ENCODE peak calls at places on chromosomes 11 and 22, in four cellular contexts. H is IMR-90; J is CD4-positive, alpha-beta memory T cell; T is GM12865. U is an unnamed sample.

GRCh38 chr11:125082611-125083311 is 19.7 kb downstream of the SLC37A2 start:
- DNase-seq in H (peak), J (no peak), T (no peak), U (peak)

GRCh38 chr11:96333076-96333744 is 9.8 kb downstream of the MAML2 start:
- DNase-seq in H (no peak), J (no peak), T (no peak), U (no peak)

GRCh38 chr11:69001301-69002081 is 11.6 kb downstream of the MRGPRF start:
- DNase-seq in H (no peak), J (no peak), T (no peak), U (no peak)

GRCh38 chr11:27934830-27935145 is 173.2 kb downstream of the KIF18A start:
- DNase-seq in H (peak), J (no peak), T (no peak), U (peak)

GRCh38 chr22:23133922-23134321 is 7.9 kb downstream of the RSPH14 start:
- DNase-seq in H (no peak), J (no peak), T (no peak), U (no peak)

GRCh38 chr11:1751999-1752906 is 1.9 kb upstream of the IFITM10 start:
- DNase-seq in H (no peak), J (no peak), T (no peak), U (no peak)

GRCh38 chr11:46666516-46666915 is 33.9 kb downstream of the ARHGAP1 start:
- DNase-seq in H (no peak), J (no peak), T (no peak), U (no peak)

GRCh38 chr22:35334010-35334409 is 34.3 kb downstream of the TOM1 start:
- DNase-seq in H (no peak), J (no peak), T (no peak), U (no peak)

GRCh38 chr22:21009638-21010425 is 5.1 kb upstream of the P2RX6 start:
- DNase-seq in H (peak), J (peak), T (peak), U (peak)

GRCh38 chr11:61551630-61552029 is 29.2 kb downstream of the SYT7 start:
- DNase-seq in H (peak), J (no peak), T (no peak), U (no peak)

GRCh38 chr11:99069831-99070444 is 49.2 kb downstream of the CNTN5 start:
- DNase-seq in H (no peak), J (no peak), T (peak), U (peak)

GRCh38 chr11:73520358-73521061 is 77.4 kb downstream of the FAM168A start:
- DNase-seq in H (peak), J (no peak), T (peak), U (peak)

GRCh38 chr11:126391970-126392637 is 36.6 kb downstream of the ST3GAL4 start:
- DNase-seq in H (no peak), J (no peak), T (peak), U (no peak)

GRCh38 chr11:57885298-57886035 is 123.9 kb downstream of the CTNND1 start:
- DNase-seq in H (peak), J (no peak), T (peak), U (no peak)

GRCh38 chr22:21951931-21952465 is 650 bp downstream of the PPM1F start:
- DNase-seq in H (peak), J (no peak), T (peak), U (no peak)

GRCh38 chr11:123562166-123562565 is 92.3 kb downstream of the SCN3B start:
- DNase-seq in H (no peak), J (no peak), T (no peak), U (no peak)

GRCh38 chr22:49391436-49391835 is 436.2 kb downstream of the BRD1 start:
- DNase-seq in H (no peak), J (no peak), T (no peak), U (no peak)

GRCh38 chr11:78419327-78419726 is 1.7 kb upstream of the GAB2 start:
- DNase-seq in H (peak), J (no peak), T (no peak), U (peak)

GRCh38 chr11:75762885-75763284 is 5.7 kb upstream of the DGAT2 start:
- DNase-seq in H (peak), J (no peak), T (no peak), U (peak)

GRCh38 chr11:106420048-106420665 is 342.7 kb downstream of the AASDHPPT start:
- DNase-seq in H (no peak), J (no peak), T (no peak), U (no peak)

GRCh38 chr22:46611189-46611588 is 9.0 kb upstream of the GRAMD4 start:
- DNase-seq in H (no peak), J (no peak), T (no peak), U (no peak)

GRCh38 chr22:46214149-46214548 is 35.9 kb downstream of the CDPF1 start:
- DNase-seq in H (no peak), J (no peak), T (no peak), U (no peak)

GRCh38 chr11:85132839-85133238 is 494.3 kb downstream of the DLG2 start:
- DNase-seq in H (peak), J (no peak), T (no peak), U (no peak)

GRCh38 chr22:46480396-46480795 is 57.0 kb downstream of the CELSR1 start:
- DNase-seq in H (no peak), J (no peak), T (no peak), U (no peak)

GRCh38 chr11:34149274-34149673 is 43.8 kb downstream of the NAT10 start:
- DNase-seq in H (no peak), J (no peak), T (no peak), U (no peak)

GRCh38 chr11:57217053-57217452 is 20.0 kb downstream of the APLNR start:
- DNase-seq in H (no peak), J (no peak), T (no peak), U (no peak)

GRCh38 chr11:130471731-130472433 is 23.4 kb downstream of the ADAMTS15 start:
- DNase-seq in H (no peak), J (no peak), T (no peak), U (no peak)

GRCh38 chr22:46596819-46597218 is 23.4 kb upstream of the GRAMD4 start:
- DNase-seq in H (no peak), J (no peak), T (no peak), U (no peak)

GRCh38 chr11:100890779-100891178 is 203.7 kb downstream of the ARHGAP42 start:
- DNase-seq in H (peak), J (no peak), T (no peak), U (peak)

GRCh38 chr11:15192007-15192556 is 77.4 kb downstream of the INSC start:
- DNase-seq in H (no peak), J (no peak), T (no peak), U (no peak)
- H3K4me3 ChIP-seq in H (no peak), J (no peak), T (no peak), U (no peak)

GRCh38 chr11:6606471-6607189 is 3.1 kb downstream of the ILK start:
- DNase-seq in H (peak), J (peak), T (peak), U (peak)
- H3K4me3 ChIP-seq in H (peak), J (no peak), T (peak), U (peak)

DNA sequence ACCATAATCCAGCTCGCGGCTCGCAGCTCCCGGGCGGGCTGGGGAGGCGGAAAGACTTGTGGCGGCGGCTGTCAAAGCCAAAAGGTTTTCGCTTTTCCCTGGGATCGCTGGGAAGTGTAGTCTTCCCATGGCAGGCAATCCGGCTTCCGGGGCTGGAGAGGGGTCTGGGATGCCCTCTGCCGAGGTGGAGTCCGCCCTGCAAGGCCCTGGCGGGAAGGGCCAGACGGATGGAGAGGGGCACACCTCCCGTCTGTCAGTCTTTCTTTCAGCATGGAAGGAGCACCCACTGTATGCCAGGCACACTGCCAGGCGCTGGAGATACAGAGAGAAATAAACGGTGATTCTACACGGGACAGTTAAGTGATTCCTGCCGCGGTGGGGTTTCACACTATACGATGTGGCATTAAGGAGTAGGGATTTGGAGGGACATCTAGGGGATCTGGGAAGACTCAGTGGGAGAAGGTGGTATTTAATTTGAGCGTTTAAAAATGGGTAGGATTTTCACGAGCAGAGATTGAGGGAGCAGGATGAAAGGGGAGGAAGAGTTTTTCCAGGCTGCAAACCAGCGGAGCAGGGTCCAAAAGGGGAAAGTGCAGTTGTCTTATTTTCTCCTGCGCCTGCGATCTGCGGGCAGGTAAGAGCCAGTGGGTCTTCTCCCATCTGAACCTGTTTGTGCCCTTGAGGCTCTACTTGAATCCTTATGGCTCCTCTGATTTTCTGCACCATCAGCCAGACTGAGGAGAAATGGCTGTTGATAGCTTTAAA is at the start of gene BACE1:
- DNase-seq in H (peak), J (peak), T (no peak), U (peak)
- H3K4me3 ChIP-seq in H (peak), J (peak), T (peak), U (peak)

DNA sequence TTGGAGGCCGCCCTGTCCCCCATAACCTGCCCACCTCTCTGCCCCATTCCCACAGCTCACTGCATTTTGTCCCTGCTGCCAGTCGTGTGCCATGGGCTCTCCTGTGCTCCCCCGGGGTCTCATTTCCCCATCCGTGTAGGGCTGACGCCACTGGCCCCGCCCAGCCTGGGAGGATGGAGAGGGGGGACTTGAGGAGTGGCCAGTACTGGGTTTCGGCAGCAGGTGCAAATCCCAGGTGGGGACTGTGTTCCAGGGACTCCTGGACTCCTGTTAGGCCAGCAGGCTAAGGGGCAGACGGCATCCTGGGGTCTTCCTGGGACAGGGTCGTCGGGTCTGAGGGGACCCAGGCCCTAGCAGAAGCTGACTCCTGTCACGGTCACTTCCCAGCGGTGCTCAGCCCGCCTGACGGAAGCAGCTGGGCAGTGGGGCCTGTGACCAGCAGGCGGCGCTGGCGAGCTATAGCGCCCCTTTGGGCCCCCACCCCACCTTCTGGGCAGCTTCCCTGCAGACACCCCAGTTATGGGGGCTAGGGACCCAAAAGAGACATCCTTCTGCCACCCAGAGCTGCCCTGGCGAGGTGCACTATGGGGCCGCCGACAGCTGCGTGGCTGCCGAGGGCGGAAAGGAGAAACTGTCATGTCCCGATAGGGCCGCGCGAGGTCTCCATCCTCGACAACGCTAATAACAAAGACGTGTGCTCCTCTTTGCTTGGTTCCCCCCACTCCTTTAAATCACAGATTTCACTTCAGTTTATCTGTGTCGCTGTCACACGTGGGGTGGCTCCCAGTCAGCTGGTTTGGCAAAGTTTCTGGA is 979 bp upstream of the MYO7A start:
- DNase-seq in H (peak), J (peak), T (peak), U (no peak)
- H3K4me3 ChIP-seq in H (peak), J (peak), T (peak), U (peak)

DNA sequence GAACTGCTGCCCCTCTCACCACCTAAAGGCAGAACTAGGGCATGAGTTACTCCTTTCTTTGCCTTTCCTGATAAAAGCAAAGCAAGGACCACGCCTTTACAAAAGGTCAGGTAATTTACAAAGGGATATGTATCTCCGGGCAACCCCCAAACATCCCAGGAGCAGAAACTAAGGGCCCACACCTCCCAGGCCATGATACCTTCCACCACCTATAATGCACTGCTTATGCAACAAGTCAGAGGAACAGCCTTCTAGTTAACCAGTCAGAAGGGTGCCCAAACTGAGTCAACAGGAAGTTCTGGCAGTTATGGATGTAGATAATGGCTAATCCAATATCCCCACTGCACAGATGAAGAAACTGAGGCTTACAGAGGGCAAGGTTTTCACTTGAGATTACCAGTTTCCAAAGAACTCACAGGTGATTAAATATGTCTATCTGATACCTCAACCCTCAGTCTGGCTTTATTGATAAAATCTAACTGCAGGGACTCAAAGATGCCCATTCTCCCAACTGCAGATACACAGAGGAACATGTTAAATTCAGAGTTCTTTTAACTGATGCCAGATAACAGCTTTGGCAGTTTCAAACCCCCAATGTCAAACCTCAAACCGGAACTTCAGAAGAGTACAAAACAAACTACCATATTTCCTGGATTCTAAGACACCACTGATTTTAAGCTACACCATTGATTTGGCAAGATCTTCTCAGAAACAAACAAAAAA is 16.8 kb upstream of the CASTOR1 start:
- DNase-seq in H (no peak), J (peak), T (peak), U (no peak)
- H3K4me3 ChIP-seq in H (no peak), J (peak), T (peak), U (no peak)

DNA sequence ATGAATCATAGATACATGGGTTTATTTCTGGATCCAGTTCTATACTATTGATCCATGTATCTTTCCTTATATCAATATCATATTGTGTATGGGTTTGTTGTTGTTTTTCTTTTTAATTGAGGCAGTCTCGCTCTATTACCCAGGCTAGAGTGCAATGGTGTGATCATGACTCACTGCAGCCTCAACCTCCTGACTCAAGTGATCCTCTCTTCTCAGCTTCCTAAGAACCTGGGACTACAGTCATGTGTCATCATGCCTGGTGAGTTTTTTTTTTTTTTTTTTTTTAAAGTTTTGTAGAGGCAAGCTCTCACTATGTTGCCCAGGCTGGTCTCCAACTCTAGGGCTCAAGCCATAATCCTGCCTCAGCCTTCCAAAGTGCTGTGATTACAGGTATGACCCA is 1589.4 kb upstream of the TENM4 start:
- DNase-seq in H (no peak), J (no peak), T (no peak), U (no peak)
- H3K4me3 ChIP-seq in H (no peak), J (no peak), T (no peak), U (no peak)

GRCh38 chr11:65434057-65434666 is 11.6 kb downstream of the NEAT1 start:
- DNase-seq in H (peak), J (no peak), T (no peak), U (no peak)
- H3K4me3 ChIP-seq in H (peak), J (no peak), T (no peak), U (peak)

GRCh38 chr11:44566952-44567875 is 1.8 kb downstream of the CD82 start:
- DNase-seq in H (no peak), J (no peak), T (peak), U (no peak)

GRCh38 chr11:44567876-44568256 is 2.4 kb downstream of the CD82 start:
- DNase-seq in H (no peak), J (no peak), T (no peak), U (no peak)

GRCh38 chr11:44568706-44569473 is 3.4 kb downstream of the CD82 start:
- DNase-seq in H (peak), J (peak), T (peak), U (peak)

GRCh38 chr11:44566559-44566949 is 1.1 kb downstream of the CD82 start:
- DNase-seq in H (no peak), J (no peak), T (no peak), U (no peak)

GRCh38 chr11:44568358-44568705 is 2.9 kb downstream of the CD82 start:
- DNase-seq in H (no peak), J (no peak), T (no peak), U (no peak)
- H3K4me3 ChIP-seq in H (no peak), J (peak), T (peak), U (peak)

GRCh38 chr11:129376658-129377341 is 1.2 kb downstream of the BARX2 start:
- DNase-seq in H (no peak), J (no peak), T (no peak), U (no peak)

GRCh38 chr11:129373489-129373953 is 2.1 kb upstream of the BARX2 start:
- DNase-seq in H (no peak), J (no peak), T (no peak), U (no peak)

GRCh38 chr11:129375731-129376657 is at the start of gene BARX2:
- DNase-seq in H (peak), J (no peak), T (no peak), U (peak)

GRCh38 chr11:129374081-129374992 is 1.3 kb upstream of the BARX2 start:
- DNase-seq in H (no peak), J (no peak), T (no peak), U (no peak)

DNA sequence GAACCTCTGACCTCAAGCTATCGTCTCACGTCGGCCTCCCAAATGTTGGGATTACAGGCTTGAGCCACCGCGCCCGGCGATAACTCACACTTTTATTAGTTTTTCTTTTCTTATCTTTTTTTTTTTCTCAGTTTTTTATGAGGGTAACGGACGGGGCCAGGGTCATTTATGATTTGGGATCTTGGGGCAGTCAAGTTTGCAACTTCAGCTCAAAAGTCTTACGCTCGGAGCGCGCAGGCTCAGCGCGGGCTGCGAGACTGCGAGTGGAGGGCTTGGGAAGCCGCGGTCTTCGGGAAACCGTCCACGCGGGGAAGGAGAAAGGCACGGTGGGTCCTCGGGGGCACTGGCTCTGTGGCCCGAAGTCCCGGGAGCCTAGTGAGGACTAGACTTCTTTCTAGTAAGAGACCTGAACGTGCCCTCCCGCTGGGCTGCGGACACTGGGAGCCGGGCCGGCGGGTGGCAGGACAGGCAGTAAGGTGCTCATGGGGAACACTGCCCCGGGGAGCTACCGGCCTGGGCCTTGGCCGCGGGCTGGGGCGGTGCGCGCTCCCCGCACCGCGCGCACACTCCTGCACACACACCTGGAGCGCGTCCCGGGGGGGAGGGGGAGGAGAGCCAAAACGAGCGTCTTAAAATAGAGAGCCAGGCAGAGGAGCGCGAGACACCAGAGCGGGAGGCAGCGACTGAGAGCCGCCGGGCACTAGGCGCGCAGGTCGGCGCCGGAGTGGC is 491 bp upstream of the BARX2 start:
- DNase-seq in H (no peak), J (no peak), T (no peak), U (no peak)
- H3K4me3 ChIP-seq in H (no peak), J (no peak), T (no peak), U (peak)

U was measured in skeletal muscle cell.